ENCODE peak calls at places on chromosome 5, in eight cellular contexts. X is IMR-90, P is brain microvascular endothelial cell, Y is Karpas-422, B is GM23248, Q is OCI-LY7, S is PC-3, E is breast epithelium. V is an unnamed sample.

GRCh38 chr5:138354926-138355378 is 2.5 kb downstream of the KDM3B start:
- DNase-seq in E (no peak), X (peak), Q (peak), P (peak), B (peak), S (peak), Y (peak), V (no peak)

GRCh38 chr5:117803533-117803932 is 1184.8 kb downstream of the DTWD2 start:
- DNase-seq in S (no peak), B (no peak), P (peak), X (peak), Q (no peak), E (no peak), Y (no peak), V (no peak)

GRCh38 chr5:101174981-101175380 is 271.9 kb upstream of the ST8SIA4 start:
- DNase-seq in B (no peak), E (no peak), S (peak), X (no peak), Q (no peak), P (no peak), Y (no peak), V (no peak)

GRCh38 chr5:64947031-64947430 is 178.3 kb downstream of the CWC27 start:
- DNase-seq in E (no peak), Q (no peak), B (no peak), S (peak), Y (no peak), X (peak), P (peak), V (no peak)

GRCh38 chr5:178373711-178374110 is 141.1 kb upstream of the PHYKPL start:
- DNase-seq in B (no peak), Q (no peak), E (no peak), Y (no peak), S (no peak), P (no peak), X (no peak), V (no peak)

GRCh38 chr5:57805732-57806131 is 323.1 kb upstream of the ACTBL2 start:
- DNase-seq in P (no peak), S (peak), E (no peak), B (peak), X (peak), Q (no peak), Y (no peak), V (no peak)

GRCh38 chr5:131810510-131811249 is 13.9 kb upstream of the FNIP1 start:
- DNase-seq in P (no peak), S (peak), X (peak), B (peak), Q (peak), E (no peak), Y (peak), V (no peak)

GRCh38 chr5:80756292-80756691 is 101.5 kb upstream of the DHFR start:
- DNase-seq in P (no peak), X (no peak), S (no peak), Q (no peak), Y (no peak), E (no peak), B (no peak), V (no peak)

GRCh38 chr5:6604341-6604740 is 28.5 kb downstream of the NSUN2 start:
- DNase-seq in X (no peak), Y (no peak), E (no peak), P (no peak), B (no peak), Q (no peak), S (no peak), V (no peak)

GRCh38 chr5:80590766-80591165 is 20.7 kb upstream of the ANKRD34B start:
- DNase-seq in Q (no peak), B (no peak), E (no peak), X (no peak), P (no peak), Y (no peak), S (no peak), V (no peak)

GRCh38 chr5:35012796-35013195 is 35.0 kb downstream of the AGXT2 start:
- DNase-seq in S (no peak), Y (no peak), P (no peak), X (no peak), Q (no peak), B (no peak), E (no peak), V (no peak)

GRCh38 chr5:145752947-145753346 is 82.2 kb downstream of the PRELID2 start:
- DNase-seq in Q (no peak), Y (no peak), E (no peak), X (peak), B (peak), P (peak), S (no peak), V (no peak)

GRCh38 chr5:126027652-126028051 is 395.6 kb upstream of the GRAMD2B start:
- DNase-seq in E (no peak), Y (no peak), S (no peak), P (no peak), X (no peak), B (no peak), Q (no peak), V (no peak)

GRCh38 chr5:113331201-113331551 is 103.6 kb downstream of the TSSK1B start:
- DNase-seq in P (peak), X (peak), S (peak), E (no peak), Q (no peak), B (peak), Y (no peak), V (no peak)

GRCh38 chr5:5826911-5827310 is 404.4 kb downstream of the ICE1 start:
- DNase-seq in B (peak), X (no peak), E (no peak), Q (no peak), Y (no peak), S (peak), P (no peak), V (no peak)

GRCh38 chr5:178323961-178324360 is 91.4 kb upstream of the PHYKPL start:
- DNase-seq in X (no peak), Y (no peak), P (no peak), E (no peak), Q (no peak), B (no peak), S (no peak), V (no peak)

GRCh38 chr5:176553260-176554085 is 4.3 kb downstream of the CDHR2 start:
- DNase-seq in Q (no peak), Y (no peak), S (peak), B (no peak), P (no peak), E (no peak), X (no peak), V (no peak)

GRCh38 chr5:17120209-17120608 is 97.2 kb upstream of the BASP1 start:
- DNase-seq in Q (no peak), Y (no peak), B (no peak), S (no peak), X (no peak), P (no peak), E (no peak), V (no peak)

GRCh38 chr5:35979694-35980093 is 11.5 kb downstream of the UGT3A1 start:
- DNase-seq in P (no peak), B (no peak), S (no peak), E (no peak), Q (no peak), Y (no peak), X (no peak), V (no peak)

GRCh38 chr5:10832987-10833386 is 72.0 kb upstream of the DAP start:
- DNase-seq in P (no peak), S (no peak), B (peak), X (peak), E (no peak), Q (no peak), Y (no peak), V (no peak)

GRCh38 chr5:15234366-15234765 is 265.6 kb upstream of the FBXL7 start:
- DNase-seq in B (no peak), Q (no peak), P (peak), S (no peak), E (no peak), Y (no peak), X (peak), V (no peak)

GRCh38 chr5:6106756-6107155 is 271.6 kb downstream of the MED10 start:
- DNase-seq in Q (no peak), B (no peak), X (no peak), E (no peak), Y (no peak), P (no peak), S (peak), V (no peak)

GRCh38 chr5:80998590-80998979 is 38.4 kb downstream of the RASGRF2 start:
- DNase-seq in Y (peak), Q (no peak), B (no peak), S (no peak), E (no peak), X (no peak), P (no peak), V (no peak)

GRCh38 chr5:1003296-1003937 is 5.2 kb upstream of the NKD2 start:
- DNase-seq in S (peak), P (no peak), Y (no peak), E (peak), Q (no peak), X (no peak), B (peak), V (no peak)

GRCh38 chr5:136729901-136730355 is 364.6 kb upstream of the TRPC7 start:
- DNase-seq in B (peak), X (peak), Y (no peak), Q (no peak), E (no peak), S (peak), P (peak), V (no peak)

GRCh38 chr5:520850-521226 is 3.4 kb downstream of the SLC9A3 start:
- DNase-seq in Q (no peak), E (no peak), P (no peak), X (no peak), Y (no peak), S (no peak), B (no peak), V (no peak)

GRCh38 chr5:61280205-61280604 is 51.9 kb upstream of the ZSWIM6 start:
- DNase-seq in X (peak), P (peak), S (peak), B (peak), Q (no peak), E (no peak), Y (peak), V (no peak)

GRCh38 chr5:73496984-73497457 is 1.2 kb upstream of the BTF3 start:
- DNase-seq in P (peak), Y (peak), B (peak), S (peak), E (no peak), Q (peak), X (peak), V (no peak)

GRCh38 chr5:135574493-135574892 is 4.3 kb downstream of the CXCL14 start:
- DNase-seq in E (no peak), Y (no peak), Q (no peak), P (no peak), X (no peak), B (no peak), S (no peak), V (no peak)

GRCh38 chr5:111997308-111998159 is 240.5 kb upstream of the NREP start:
- DNase-seq in S (peak), E (no peak), Y (no peak), Q (no peak), X (peak), P (peak), B (peak), V (no peak)

GRCh38 chr5:76888733-76889300 is 39.0 kb downstream of the S100Z start:
- DNase-seq in B (no peak), S (no peak), Y (no peak), X (no peak), P (no peak), Q (no peak), E (no peak), V (no peak)

GRCh38 chr5:32123889-32124676 is 50.0 kb downstream of the GOLPH3 start:
- DNase-seq in Q (no peak), Y (no peak), B (no peak), S (no peak), E (no peak), P (no peak), X (no peak), V (no peak)

GRCh38 chr5:55427157-55427556 is 107.6 kb downstream of the PLPP1 start:
- DNase-seq in P (peak), B (peak), Y (no peak), Q (no peak), X (peak), S (peak), E (no peak), V (no peak)
- H3K27ac ChIP-seq in P (no peak), B (no peak), Y (no peak), Q (no peak), X (no peak), S (no peak), E (no peak), V (no peak)

GRCh38 chr5:150043657-150044333 is 42.6 kb downstream of the CSF1R start:
- DNase-seq in S (no peak), Y (no peak), B (peak), E (no peak), X (peak), P (no peak), Q (no peak), V (no peak)

GRCh38 chr5:150045512-150045911 is 40.8 kb downstream of the CSF1R start:
- DNase-seq in P (no peak), Q (no peak), E (no peak), X (no peak), Y (no peak), S (no peak), B (no peak), V (no peak)

GRCh38 chr5:150044712-150045111 is 41.6 kb downstream of the CSF1R start:
- DNase-seq in P (peak), B (no peak), E (no peak), S (no peak), Q (no peak), Y (no peak), X (peak), V (no peak)

GRCh38 chr5:150046031-150046430 is 40.3 kb downstream of the CSF1R start:
- DNase-seq in X (no peak), B (no peak), E (no peak), P (no peak), S (no peak), Q (no peak), Y (no peak), V (no peak)

GRCh38 chr5:150044334-150044681 is 42.0 kb downstream of the CSF1R start:
- DNase-seq in S (peak), P (peak), Q (no peak), X (peak), B (peak), Y (no peak), E (no peak), V (no peak)
- H3K27ac ChIP-seq in S (peak), P (peak), Q (no peak), X (peak), B (peak), Y (no peak), E (no peak), V (no peak)

GRCh38 chr5:141691286-141691866 is 9.3 kb upstream of the ARAP3 start:
- DNase-seq in S (no peak), B (no peak), E (no peak), X (no peak), P (no peak), Y (no peak), Q (no peak), V (no peak)
- H3K27ac ChIP-seq in S (no peak), B (no peak), E (no peak), X (no peak), P (no peak), Y (no peak), Q (no peak), V (peak)

GRCh38 chr5:102763734-102764133 is 8.6 kb downstream of the PAM start:
- DNase-seq in X (no peak), Q (no peak), Y (no peak), P (no peak), S (no peak), E (no peak), B (no peak), V (no peak)

GRCh38 chr5:102760815-102761214 is 5.7 kb downstream of the PAM start:
- DNase-seq in Y (no peak), E (no peak), S (no peak), Q (no peak), X (peak), B (peak), P (no peak), V (no peak)

GRCh38 chr5:102764381-102765005 is 9.4 kb downstream of the PAM start:
- DNase-seq in B (no peak), Y (no peak), S (no peak), Q (no peak), P (no peak), X (no peak), E (no peak), V (no peak)

GRCh38 chr5:102762828-102763227 is 7.7 kb downstream of the PAM start:
- DNase-seq in E (no peak), Q (no peak), X (no peak), B (peak), S (peak), Y (no peak), P (no peak), V (no peak)

GRCh38 chr5:102762095-102762534 is 7.0 kb downstream of the PAM start:
- DNase-seq in Y (no peak), Q (no peak), S (peak), E (no peak), X (peak), B (peak), P (no peak), V (no peak)
- H3K27ac ChIP-seq in Y (no peak), Q (no peak), S (peak), E (no peak), X (no peak), B (peak), P (no peak), V (peak)

GRCh38 chr5:78483809-78484521 is 123.5 kb downstream of the SCAMP1 start:
- DNase-seq in E (no peak), S (peak), Q (peak), B (peak), Y (peak), P (peak), X (peak), V (no peak)
- H3K27ac ChIP-seq in E (peak), S (peak), Q (peak), B (no peak), Y (peak), P (peak), X (no peak), V (no peak)

GRCh38 chr5:154524846-154525245 is 46.8 kb upstream of the HAND1 start:
- DNase-seq in Y (no peak), P (no peak), Q (no peak), E (no peak), B (peak), X (no peak), S (no peak), V (no peak)

GRCh38 chr5:154523104-154523503 is 45.1 kb upstream of the HAND1 start:
- DNase-seq in E (no peak), X (no peak), B (no peak), Y (no peak), S (no peak), Q (no peak), P (no peak), V (no peak)

GRCh38 chr5:154522284-154522683 is 44.3 kb upstream of the HAND1 start:
- DNase-seq in P (no peak), Q (no peak), Y (peak), B (no peak), X (no peak), S (no peak), E (no peak), V (no peak)

GRCh38 chr5:154523704-154524103 is 45.7 kb upstream of the HAND1 start:
- DNase-seq in S (no peak), E (no peak), P (peak), X (no peak), Q (no peak), B (peak), Y (no peak), V (no peak)

DNA sequence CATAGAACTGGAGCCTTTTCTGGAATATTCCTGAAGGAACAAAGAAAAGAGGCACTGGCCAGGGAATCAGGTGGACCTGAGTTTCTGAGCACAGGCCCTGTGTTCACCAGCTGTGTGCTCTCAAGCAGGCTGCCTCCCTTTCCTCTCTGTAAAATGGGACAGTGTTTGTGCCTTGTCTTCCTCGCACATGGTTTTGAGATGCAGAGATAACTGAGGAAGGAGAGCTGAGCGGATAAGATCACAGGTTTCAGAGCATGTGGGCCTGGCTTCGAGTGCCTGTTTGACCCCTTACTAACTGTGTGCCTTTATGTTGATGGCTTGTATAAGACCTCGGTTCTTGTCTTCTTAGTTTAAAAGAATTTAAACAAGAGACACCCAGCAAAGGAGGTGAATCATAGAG is 46.2 kb upstream of the HAND1 start:
- DNase-seq in Y (no peak), P (no peak), B (no peak), Q (no peak), S (no peak), X (no peak), E (no peak), V (no peak)
- H3K27ac ChIP-seq in Y (no peak), P (no peak), B (no peak), Q (no peak), S (no peak), X (no peak), E (no peak), V (no peak)

GRCh38 chr5:142492781-142493281 is 168.0 kb upstream of the SPRY4 start:
- DNase-seq in E (no peak), X (peak), B (peak), P (no peak), Y (no peak), S (no peak), Q (no peak), V (no peak)

GRCh38 chr5:142495561-142495960 is 170.7 kb upstream of the SPRY4 start:
- DNase-seq in E (no peak), P (no peak), B (peak), S (no peak), Y (no peak), X (no peak), Q (no peak), V (no peak)

GRCh38 chr5:142491260-142491659 is 166.4 kb upstream of the SPRY4 start:
- DNase-seq in S (no peak), P (no peak), E (no peak), Q (no peak), X (no peak), Y (no peak), B (no peak), V (no peak)

GRCh38 chr5:142494119-142494518 is 169.3 kb upstream of the SPRY4 start:
- DNase-seq in B (no peak), S (no peak), P (no peak), Y (no peak), X (no peak), E (no peak), Q (no peak), V (no peak)

GRCh38 chr5:142491679-142492078 is 166.9 kb upstream of the SPRY4 start:
- DNase-seq in Y (no peak), E (no peak), P (no peak), X (no peak), B (no peak), S (no peak), Q (no peak), V (no peak)
- H3K27ac ChIP-seq in Y (no peak), E (peak), P (no peak), X (no peak), B (no peak), S (no peak), Q (no peak), V (no peak)

DNA sequence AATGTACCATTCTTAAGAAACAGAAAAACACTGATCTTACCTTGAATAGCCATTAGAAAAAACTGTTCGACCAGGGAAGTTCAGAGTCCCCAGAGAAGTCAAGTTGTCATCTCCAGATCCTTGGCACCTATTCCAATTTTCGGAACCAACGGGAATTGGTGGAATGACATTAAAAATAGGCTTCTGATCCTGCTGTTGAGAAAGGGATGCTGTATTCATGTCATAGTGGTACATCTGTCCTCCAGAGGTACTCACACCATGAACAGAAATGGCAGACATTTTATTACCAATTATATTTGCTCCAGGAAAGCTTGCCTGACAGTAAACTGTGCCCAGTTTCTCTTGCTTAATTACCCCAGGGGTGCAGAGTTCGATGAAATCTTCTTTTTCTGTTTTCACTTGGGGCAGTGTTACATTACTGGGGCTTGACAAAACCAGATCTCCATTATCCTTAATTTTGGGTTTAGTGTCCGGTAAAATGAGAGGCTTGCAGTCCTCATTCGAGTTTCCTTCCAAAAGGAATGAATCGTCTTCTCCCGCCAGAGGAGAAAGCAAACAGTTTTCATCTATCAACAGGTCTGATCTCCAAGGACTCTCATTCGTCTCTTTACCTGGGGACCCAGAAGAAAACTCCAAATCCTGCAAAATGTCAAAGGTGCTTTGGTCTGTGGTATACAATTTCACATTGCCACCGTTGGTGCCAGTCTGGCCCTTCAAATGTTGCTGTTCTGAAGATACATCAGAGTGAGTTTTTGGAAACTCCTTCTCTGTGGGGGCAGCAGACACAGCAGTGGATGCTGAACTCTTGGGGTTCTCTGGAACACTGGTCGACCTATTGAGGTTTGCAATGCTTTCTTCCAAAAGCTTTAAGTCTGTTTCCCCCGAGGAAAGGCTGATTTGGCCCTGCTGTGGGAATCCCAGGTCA is 3.6 kb downstream of the NR3C1 start:
- DNase-seq in X (no peak), E (no peak), Q (peak), P (no peak), S (no peak), Y (peak), B (peak), V (peak)
- H3K27ac ChIP-seq in X (peak), E (peak), Q (peak), P (peak), S (no peak), Y (peak), B (peak), V (peak)

V was measured in caudate nucleus.